ENCODE peak calls at places on chromosomes 16 and 17, in eight cellular contexts. O is upper lobe of right lung; J is AG09309; H is esophagus squamous epithelium; Y is testis; L is BJ; M is choroid plexus epithelial cell; Z is CD8-positive, alpha-beta T cell. D is an unnamed sample.

GRCh38 chr17:80732268-80732667 is 187.6 kb downstream of the RPTOR start:
- DNase-seq in O (no peak), J (peak; percentile 51), H (no peak), Y (no peak), L (peak; percentile 60), M (peak; percentile 82), Z (no peak), D (peak; percentile 47)

GRCh38 chr17:59373879-59374495 is 42.5 kb downstream of the YPEL2 start:
- DNase-seq in O (no peak), J (peak; percentile 87), H (no peak), Y (no peak), L (peak; percentile 57), M (peak; percentile 98), Z (no peak), D (peak; percentile 89)

GRCh38 chr16:29148867-29149272 is 164.0 kb downstream of the LAT start:
- DNase-seq in O (no peak), J (no peak), H (no peak), Y (no peak), L (no peak), M (no peak), Z (peak; percentile 78), D (no peak)

GRCh38 chr17:61397086-61397842 is 2.4 kb upstream of the TBX2 start:
- DNase-seq in O (peak; percentile 68), J (no peak), H (no peak), Y (no peak), L (no peak), M (no peak), Z (no peak), D (no peak)

GRCh38 chr16:56945847-56946527 is 14.0 kb downstream of the HERPUD1 start:
- DNase-seq in O (no peak), J (no peak), H (no peak), Y (no peak), L (no peak), M (peak; percentile 44), Z (no peak), D (no peak)

GRCh38 chr17:64320613-64321553 is 57.8 kb upstream of the TEX2 start:
- DNase-seq in O (peak; percentile 71), J (peak; percentile 38), H (no peak), Y (peak; percentile 84), L (no peak), M (peak; percentile 83), Z (peak; percentile 38), D (no peak)

GRCh38 chr16:14372471-14372870 is 257.6 kb downstream of the PARN start:
- DNase-seq in O (no peak), J (no peak), H (no peak), Y (no peak), L (no peak), M (no peak), Z (no peak), D (no peak)

GRCh38 chr17:34519286-34519685 is 60.1 kb upstream of the TMEM132E start:
- DNase-seq in O (no peak), J (no peak), H (no peak), Y (peak; percentile 41), L (no peak), M (peak; percentile 2), Z (no peak), D (no peak)

GRCh38 chr17:44971776-44972483 is 3.8 kb upstream of the C1QL1 start:
- DNase-seq in O (no peak), J (no peak), H (no peak), Y (no peak), L (no peak), M (peak; percentile 52), Z (no peak), D (peak; percentile 17)

GRCh38 chr17:59368218-59368857 is 36.9 kb downstream of the YPEL2 start:
- DNase-seq in O (no peak), J (no peak), H (no peak), Y (no peak), L (no peak), M (no peak), Z (no peak), D (no peak)

DNA sequence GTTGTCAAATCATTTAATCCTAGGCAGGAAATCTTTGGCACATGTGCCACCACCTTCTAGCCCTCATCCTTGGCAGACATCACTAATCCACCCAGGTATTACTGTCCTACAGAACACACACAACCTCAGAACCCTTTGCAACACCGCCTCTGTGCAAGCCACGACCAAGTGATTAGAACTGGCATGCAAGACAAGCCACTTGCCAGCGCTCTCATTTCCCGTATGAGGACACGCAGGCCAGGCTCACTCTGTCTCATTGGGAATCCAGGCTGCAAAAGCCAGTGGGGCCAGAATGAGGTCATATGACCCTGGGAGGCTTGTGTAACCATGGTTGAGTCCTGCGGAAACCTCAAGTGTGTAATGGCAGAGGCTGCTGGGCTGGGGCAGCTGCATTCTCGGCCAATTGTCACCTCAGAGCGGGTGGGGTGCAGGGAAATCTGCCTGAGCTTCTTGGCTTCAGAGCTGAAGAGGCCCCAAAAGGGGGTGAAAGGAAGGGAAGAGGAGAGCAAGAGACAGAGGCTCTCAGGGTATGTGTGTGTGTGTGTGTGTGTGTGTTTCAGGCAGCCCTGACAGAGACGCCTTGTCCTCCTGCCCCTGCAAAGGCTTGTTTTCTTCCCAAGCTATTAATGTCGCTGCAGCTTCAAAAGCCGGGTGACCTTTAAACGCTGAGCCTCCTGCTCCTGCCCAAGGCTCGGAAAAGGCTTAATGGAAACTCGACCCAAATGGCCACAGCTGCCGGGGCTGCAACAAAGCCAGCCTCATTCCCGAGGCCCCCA is 43.2 kb upstream of the MRPS23 start:
- DNase-seq in O (peak; percentile 91), J (peak; percentile 99), H (peak; percentile 30), Y (peak; percentile 89), L (peak; percentile 95), M (peak; percentile 97), Z (no peak), D (peak; percentile 97)
- H3K4me3 ChIP-seq in O (peak overlapping the region; percentile 42), J (peak overlapping the region; percentile 7), H (no peak overlapping the region), Y (no peak overlapping the region), L (no peak overlapping the region), M (no peak overlapping the region), Z (no peak overlapping the region), D (peak overlapping the region; percentile 25)

GRCh38 chr17:74757502-74757901 is 9.1 kb downstream of the NHERF1 start:
- DNase-seq in O (no peak), J (no peak), H (no peak), Y (no peak), L (no peak), M (no peak), Z (no peak), D (no peak)

GRCh38 chr17:74759941-74760340 is 11.5 kb downstream of the NHERF1 start:
- DNase-seq in O (peak; percentile 73), J (no peak), H (no peak), Y (no peak), L (no peak), M (no peak), Z (no peak), D (no peak)

GRCh38 chr17:74757931-74758845 is 9.8 kb downstream of the NHERF1 start:
- DNase-seq in O (no peak), J (no peak), H (no peak), Y (no peak), L (no peak), M (peak; percentile 53), Z (no peak), D (no peak)

GRCh38 chr17:74759243-74759801 is 10.9 kb downstream of the NHERF1 start:
- DNase-seq in O (no peak), J (no peak), H (no peak), Y (no peak), L (no peak), M (no peak), Z (peak; percentile 47), D (no peak)

GRCh38 chr17:74758846-74759163 is 10.4 kb downstream of the NHERF1 start:
- DNase-seq in O (no peak), J (no peak), H (no peak), Y (no peak), L (no peak), M (no peak), Z (no peak), D (no peak)
- TF ChIP-seq CTCF in O (no peak), J (no peak), H (no peak), Y (no peak), L (no peak), M (no peak), Z (no peak), D (no peak)

GRCh38 chr17:37259030-37259735 is 116.6 kb upstream of the C17orf78 start:
- DNase-seq in O (no peak), J (no peak), H (no peak), Y (no peak), L (no peak), M (peak; percentile 67), Z (no peak), D (no peak)
- H3K4me3 ChIP-seq in O (no peak overlapping the region), J (no peak overlapping the region), H (no peak overlapping the region), Y (no peak overlapping the region), L (no peak overlapping the region), M (no peak overlapping the region), Z (no peak overlapping the region), D (no peak overlapping the region)

GRCh38 chr16:88611220-88611821 is 27.1 kb upstream of the IL17C start:
- DNase-seq in O (no peak), J (no peak), H (no peak), Y (no peak), L (no peak), M (no peak), Z (no peak), D (no peak)
- TF ChIP-seq CTCF in O (no peak), J (no peak), H (no peak), Y (no peak), L (no peak), M (peak; percentile 8), Z (no peak), D (no peak)

GRCh38 chr17:48723555-48724239 is 712 bp downstream of the PRAC2 start:
- DNase-seq in O (no peak), J (no peak), H (no peak), Y (no peak), L (no peak), M (no peak), Z (no peak), D (no peak)
- H3K4me3 ChIP-seq in O (peak overlapping the region; percentile 9), J (peak overlapping the region; percentile 23), H (no peak overlapping the region), Y (peak overlapping the region; percentile 26), L (peak overlapping the region; percentile 24), M (no peak overlapping the region), Z (no peak overlapping the region), D (no peak overlapping the region)